ENCODE peak calls at places on chromosomes 13 and 19, in nine cellular contexts. R, T, J, O, Z, C, F, K and G are unnamed samples.

GRCh38 chr13:74571811-74572210 is 437.6 kb upstream of the KLF12 start:
- DNase-seq in J (no peak), Z (no peak), F (no peak), C (peak; percentile 20), K (no peak), O (no peak), R (no peak), T (no peak), G (no peak)

GRCh38 chr19:5042556-5042955 is 73.6 kb downstream of the KDM4B start:
- DNase-seq in R (no peak), F (no peak), O (no peak), T (no peak), J (no peak), K (no peak), C (peak; percentile 60), Z (no peak), G (no peak)

GRCh38 chr13:32330438-32330837 is 15.1 kb downstream of the BRCA2 start:
- DNase-seq in T (no peak), K (no peak), F (no peak), C (no peak), O (no peak), R (no peak), Z (no peak), J (no peak), G (no peak)

GRCh38 chr19:16078759-16079707 is 2.7 kb downstream of the TPM4 start:
- DNase-seq in F (no peak), R (no peak), Z (peak; percentile 57), C (no peak), J (peak; percentile 33), T (no peak), K (no peak), O (peak; percentile 93), G (peak; percentile 88)

GRCh38 chr13:99941086-99941485 is 30.5 kb downstream of the ZIC5 start:
- DNase-seq in F (peak; percentile 47), T (peak; percentile 48), K (no peak), C (no peak), O (no peak), J (no peak), R (no peak), Z (no peak), G (no peak)

GRCh38 chr19:52735734-52736133 is 890 bp upstream of the ZNF611 start:
- DNase-seq in C (peak; percentile 97), J (no peak), F (no peak), O (peak; percentile 89), T (no peak), Z (no peak), K (peak; percentile 35), R (peak; percentile 76), G (peak; percentile 60)

GRCh38 chr13:109684084-109684835 is 102.1 kb downstream of the IRS2 start:
- DNase-seq in T (no peak), Z (no peak), C (no peak), R (no peak), J (no peak), F (no peak), O (no peak), K (no peak), G (no peak)

GRCh38 chr19:35109395-35110112 is 6.1 kb upstream of the FXYD3 start:
- DNase-seq in K (no peak), C (no peak), R (no peak), T (no peak), J (no peak), Z (no peak), O (peak; percentile 50), F (no peak), G (no peak)

GRCh38 chr19:10292789-10293636 is 3.3 kb downstream of the ICAM5 start:
- DNase-seq in F (no peak), Z (no peak), C (no peak), R (no peak), T (no peak), O (no peak), J (no peak), K (no peak), G (no peak)